ENCODE peak calls at places on chromosome 17, in six cellular contexts. One of them, this sample, is unnamed. For H3K9me3 and H3K4me1, the result is how much of the 10 kb centered on the place peaks cover.

GRCh38 chr17:68580236-68580903 is 20.8 kb downstream of the FAM20A start:
- DNase-seq in fibroblast of lung: peak
- DNase-seq in left lung: peak
- DNase-seq in osteoblast: no peak
- DNase-seq in sigmoid colon: no peak
- DNase-seq in A673: no peak
- DNase-seq in this sample: no peak

GRCh38 chr17:15398291-15398690 is 56.9 kb upstream of the TEKT3 start:
- DNase-seq in fibroblast of lung: peak
- DNase-seq in osteoblast: no peak
- DNase-seq in left lung: no peak
- DNase-seq in sigmoid colon: no peak
- DNase-seq in A673: peak
- DNase-seq in this sample: no peak

GRCh38 chr17:6555331-6556120 is 829 bp downstream of the PITPNM3 start:
- DNase-seq in osteoblast: peak
- DNase-seq in sigmoid colon: no peak
- DNase-seq in fibroblast of lung: no peak
- DNase-seq in A673: no peak
- DNase-seq in left lung: no peak
- DNase-seq in this sample: no peak

GRCh38 chr17:21522755-21523154 is 146.6 kb downstream of the KCNJ12 start:
- DNase-seq in fibroblast of lung: no peak
- DNase-seq in osteoblast: peak
- DNase-seq in left lung: no peak
- DNase-seq in A673: no peak
- DNase-seq in sigmoid colon: no peak
- DNase-seq in this sample: no peak

GRCh38 chr17:70107441-70107840 is 32.4 kb downstream of the KCNJ16 start:
- DNase-seq in A673: no peak
- DNase-seq in fibroblast of lung: no peak
- DNase-seq in left lung: no peak
- DNase-seq in osteoblast: no peak
- DNase-seq in sigmoid colon: no peak
- DNase-seq in this sample: no peak

GRCh38 chr17:1315891-1316403 is 36.5 kb downstream of the TRARG1 start:
- DNase-seq in osteoblast: peak
- DNase-seq in fibroblast of lung: no peak
- DNase-seq in A673: peak
- DNase-seq in left lung: peak
- DNase-seq in sigmoid colon: no peak
- DNase-seq in this sample: no peak

GRCh38 chr17:8345951-8346665 is 6.5 kb downstream of the ODF4 start:
- DNase-seq in left lung: no peak
- DNase-seq in fibroblast of lung: no peak
- DNase-seq in osteoblast: no peak
- DNase-seq in sigmoid colon: no peak
- DNase-seq in A673: no peak
- DNase-seq in this sample: no peak

GRCh38 chr17:50337956-50338355 is 8.0 kb upstream of the XYLT2 start:
- DNase-seq in left lung: no peak
- DNase-seq in sigmoid colon: peak
- DNase-seq in A673: no peak
- DNase-seq in fibroblast of lung: no peak
- DNase-seq in osteoblast: no peak
- DNase-seq in this sample: no peak

GRCh38 chr17:21124096-21124495 is 2.7 kb upstream of the DHRS7B start:
- DNase-seq in left lung: no peak
- DNase-seq in osteoblast: no peak
- DNase-seq in sigmoid colon: no peak
- DNase-seq in fibroblast of lung: no peak
- DNase-seq in A673: no peak
- DNase-seq in this sample: no peak

DNA sequence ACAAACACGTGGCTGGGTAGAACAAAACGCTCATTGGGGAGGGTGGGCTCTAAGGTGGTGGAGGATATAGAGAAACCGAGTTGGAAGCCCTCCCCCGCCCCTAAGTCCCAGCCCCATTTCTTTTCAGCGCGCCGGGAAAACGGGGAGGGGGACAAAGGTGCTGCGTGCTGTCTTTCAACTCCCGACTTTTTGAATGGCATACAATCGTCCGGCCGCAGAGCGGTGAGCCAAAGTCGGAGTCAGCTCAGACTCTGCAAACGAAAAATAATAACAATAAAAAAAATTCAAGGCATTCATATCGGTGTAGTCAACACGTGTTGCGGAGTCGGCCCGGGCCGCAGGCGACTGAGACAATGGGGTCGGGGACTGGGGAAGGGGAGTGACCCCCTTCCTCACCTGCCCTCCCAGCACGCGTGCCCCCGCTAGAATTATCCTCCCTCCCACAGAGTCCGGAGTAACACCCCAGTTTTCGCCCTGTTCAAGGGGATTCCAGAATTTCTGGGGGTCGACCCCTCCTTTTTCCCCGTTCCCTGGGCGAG is 1.8 kb upstream of the IGF2BP1 start:
- DNase-seq in sigmoid colon: no peak
- DNase-seq in fibroblast of lung: peak
- DNase-seq in left lung: no peak
- DNase-seq in A673: peak
- DNase-seq in osteoblast: no peak
- DNase-seq in this sample: no peak
- H3K4me3 ChIP-seq in sigmoid colon: no peak
- H3K4me3 ChIP-seq in fibroblast of lung: no peak
- H3K4me3 ChIP-seq in left lung: no peak
- H3K4me3 ChIP-seq in A673: peak
- H3K4me3 ChIP-seq in osteoblast: peak
- H3K4me3 ChIP-seq in this sample: no peak

DNA sequence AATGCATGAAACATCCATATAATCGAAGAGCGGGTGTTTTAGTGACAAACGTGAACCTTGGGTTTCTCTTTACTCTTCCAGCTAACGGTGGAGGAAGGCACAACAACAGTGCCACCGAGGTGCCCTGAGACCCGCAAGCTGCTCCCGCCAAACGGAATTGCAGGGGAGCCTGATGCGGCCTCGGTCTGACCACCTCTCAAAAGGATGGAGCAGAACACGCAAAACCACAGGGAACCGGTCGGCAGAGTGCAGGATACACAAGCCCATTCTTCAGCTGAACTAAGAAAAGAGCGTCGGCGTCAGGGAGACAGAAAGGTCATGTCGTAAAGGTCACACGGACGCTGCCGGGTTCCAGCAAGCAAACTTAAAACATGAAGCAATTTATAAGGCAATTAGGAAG is 109.5 kb upstream of the ZNF750 start:
- DNase-seq in A673: no peak
- DNase-seq in left lung: peak
- DNase-seq in sigmoid colon: peak
- DNase-seq in osteoblast: no peak
- DNase-seq in fibroblast of lung: no peak
- DNase-seq in this sample: no peak
- H3K9me3 ChIP-seq in A673: half or more
- H3K9me3 ChIP-seq in left lung: under half
- H3K9me3 ChIP-seq in sigmoid colon: under half
- H3K9me3 ChIP-seq in osteoblast: under half
- H3K9me3 ChIP-seq in fibroblast of lung: under half
- H3K9me3 ChIP-seq in this sample: under half

GRCh38 chr17:77188084-77189066 is 47.6 kb downstream of the SEC14L1 start:
- DNase-seq in A673: no peak
- DNase-seq in left lung: no peak
- DNase-seq in sigmoid colon: no peak
- DNase-seq in fibroblast of lung: peak
- DNase-seq in osteoblast: no peak
- DNase-seq in this sample: no peak
- H3K4me1 ChIP-seq in A673: under half
- H3K4me1 ChIP-seq in left lung: half or more
- H3K4me1 ChIP-seq in sigmoid colon: under half
- H3K4me1 ChIP-seq in fibroblast of lung: under half
- H3K4me1 ChIP-seq in osteoblast: under half
- H3K4me1 ChIP-seq in this sample: under half

DNA sequence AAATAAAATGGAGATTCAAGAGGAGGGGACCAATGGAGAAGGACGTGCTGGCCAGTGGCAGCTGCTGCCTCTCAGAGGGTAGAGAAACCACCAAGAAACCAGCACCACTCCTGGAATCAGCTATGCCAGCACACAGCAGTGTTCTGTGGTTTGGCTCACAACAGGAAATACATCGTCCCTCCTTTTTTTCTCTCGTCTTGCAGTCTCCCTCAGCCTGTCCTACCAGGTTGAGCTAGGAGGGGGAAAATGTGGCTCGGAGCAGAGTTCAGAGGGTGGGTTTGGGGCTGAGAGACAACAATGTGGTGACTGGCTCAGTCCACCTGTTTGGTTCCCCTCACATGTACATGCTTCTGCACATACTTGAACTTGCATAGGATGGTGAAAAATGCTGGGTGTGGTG is 19.9 kb upstream of the SLC16A5 start:
- DNase-seq in A673: no peak
- DNase-seq in osteoblast: peak
- DNase-seq in fibroblast of lung: no peak
- DNase-seq in left lung: peak
- DNase-seq in sigmoid colon: no peak
- DNase-seq in this sample: no peak
- H3K4me3 ChIP-seq in A673: no peak
- H3K4me3 ChIP-seq in osteoblast: no peak
- H3K4me3 ChIP-seq in fibroblast of lung: no peak
- H3K4me3 ChIP-seq in left lung: no peak
- H3K4me3 ChIP-seq in sigmoid colon: no peak
- H3K4me3 ChIP-seq in this sample: no peak

This sample was measured in effector memory CD4-positive, alpha-beta T cell.